ENCODE peak calls at places on chromosomes 12 and 14, in five cellular contexts. H is stomach, C is HCT116, M is transverse colon, G is GM23338. F is an unnamed sample.

GRCh38 chr14:91229743-91230200 is 14.7 kb downstream of the GPR68 start:
- DNase-seq in H (no peak), C (no peak), M (peak), G (no peak), F (no peak)

GRCh38 chr14:32075636-32076277 is 1.3 kb upstream of the ARHGAP5 start:
- DNase-seq in H (no peak), C (no peak), M (peak), G (peak), F (no peak)

GRCh38 chr12:15931590-15932053 is 20.5 kb downstream of the DERA start:
- DNase-seq in H (no peak), C (no peak), M (no peak), G (peak), F (no peak)

GRCh38 chr12:90940872-90941499 is 14.0 kb downstream of the CCER1 start:
- DNase-seq in H (no peak), C (peak), M (no peak), G (peak), F (peak)

GRCh38 chr14:99195602-99196309 is 76.2 kb downstream of the BCL11B start:
- DNase-seq in H (no peak), C (no peak), M (no peak), G (no peak), F (no peak)

GRCh38 chr14:86955955-86956354 is 1037.0 kb downstream of the GALC start:
- DNase-seq in H (no peak), C (no peak), M (no peak), G (no peak), F (no peak)

GRCh38 chr12:113297621-113298471 is 37.1 kb downstream of the SLC8B1 start:
- DNase-seq in H (no peak), C (no peak), M (no peak), G (no peak), F (no peak)

GRCh38 chr12:26744697-26745440 is 88.1 kb downstream of the ITPR2 start:
- DNase-seq in H (no peak), C (no peak), M (no peak), G (no peak), F (no peak)

GRCh38 chr12:46384451-46385301 is 12.1 kb upstream of the SLC38A2 start:
- DNase-seq in H (no peak), C (no peak), M (no peak), G (no peak), F (no peak)

GRCh38 chr12:78403681-78404080 is 460.9 kb upstream of the SYT1 start:
- DNase-seq in H (no peak), C (no peak), M (no peak), G (no peak), F (no peak)

GRCh38 chr12:114288071-114288470 is 117.9 kb downstream of the TBX5 start:
- DNase-seq in H (no peak), C (no peak), M (no peak), G (no peak), F (no peak)

GRCh38 chr14:22112004-22112403 is 438.4 kb upstream of the OR4E1 start:
- DNase-seq in H (no peak), C (no peak), M (no peak), G (peak), F (no peak)

GRCh38 chr14:59126714-59127436 is 61.6 kb upstream of the DAAM1 start:
- DNase-seq in H (no peak), C (peak), M (no peak), G (peak), F (peak)

GRCh38 chr14:22887990-22888378 is 5.0 kb downstream of the REM2 start:
- DNase-seq in H (no peak), C (no peak), M (peak), G (no peak), F (no peak)

GRCh38 chr12:31584782-31585181 is 6.2 kb downstream of the DENND5B start:
- DNase-seq in H (no peak), C (no peak), M (no peak), G (no peak), F (no peak)

DNA sequence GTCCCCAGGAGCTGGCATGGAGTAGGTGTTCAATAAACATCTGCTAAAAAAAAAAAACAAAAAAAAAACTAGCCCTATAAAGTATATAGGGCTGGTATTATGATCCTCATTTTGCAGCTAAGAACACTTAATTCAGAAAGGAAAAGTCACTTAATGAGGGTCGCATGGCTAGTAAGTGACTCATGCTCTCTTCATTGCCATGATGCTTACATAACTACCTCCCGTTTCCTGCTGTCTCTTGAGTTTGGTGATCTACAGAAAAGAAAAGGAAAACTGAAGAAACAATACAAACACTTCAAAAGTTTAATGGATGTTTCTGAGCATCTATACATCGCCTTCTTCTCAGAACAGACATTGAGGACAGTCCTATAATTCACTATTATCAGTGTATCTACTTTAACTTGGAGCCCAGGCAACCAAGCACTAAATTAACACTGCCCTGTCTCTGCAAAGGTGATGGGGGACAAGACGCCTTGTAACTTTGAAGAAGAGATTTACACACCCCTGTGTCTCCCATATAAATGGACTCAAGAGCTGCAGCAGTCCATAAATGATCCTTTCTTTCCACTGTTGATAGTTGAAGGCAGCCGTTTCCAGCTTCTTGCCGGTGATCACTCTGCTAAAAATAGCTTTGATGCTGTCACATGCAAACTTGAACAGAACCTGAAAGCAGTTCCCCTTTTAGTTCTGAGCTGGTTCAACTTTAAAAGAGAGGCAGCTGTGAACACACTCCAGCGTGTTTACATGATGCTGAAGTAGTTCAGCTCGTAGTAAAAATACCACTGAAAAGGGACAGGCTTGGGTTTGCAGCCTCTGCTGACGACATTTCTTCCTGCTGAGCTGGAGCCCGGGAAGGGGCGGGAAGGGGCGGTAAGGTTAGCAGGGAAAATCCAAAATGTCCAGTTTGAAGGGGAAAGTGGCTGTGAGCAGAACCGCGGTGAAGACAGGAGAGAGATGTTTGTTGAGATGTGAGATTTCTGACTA is 113.3 kb downstream of the FOXN3 start:
- DNase-seq in H (peak), C (no peak), M (peak), G (no peak), F (no peak)
- TF ChIP-seq POLR2AphosphoS5 in H (peak), C (no peak), M (peak), G (peak), F (no peak)

DNA sequence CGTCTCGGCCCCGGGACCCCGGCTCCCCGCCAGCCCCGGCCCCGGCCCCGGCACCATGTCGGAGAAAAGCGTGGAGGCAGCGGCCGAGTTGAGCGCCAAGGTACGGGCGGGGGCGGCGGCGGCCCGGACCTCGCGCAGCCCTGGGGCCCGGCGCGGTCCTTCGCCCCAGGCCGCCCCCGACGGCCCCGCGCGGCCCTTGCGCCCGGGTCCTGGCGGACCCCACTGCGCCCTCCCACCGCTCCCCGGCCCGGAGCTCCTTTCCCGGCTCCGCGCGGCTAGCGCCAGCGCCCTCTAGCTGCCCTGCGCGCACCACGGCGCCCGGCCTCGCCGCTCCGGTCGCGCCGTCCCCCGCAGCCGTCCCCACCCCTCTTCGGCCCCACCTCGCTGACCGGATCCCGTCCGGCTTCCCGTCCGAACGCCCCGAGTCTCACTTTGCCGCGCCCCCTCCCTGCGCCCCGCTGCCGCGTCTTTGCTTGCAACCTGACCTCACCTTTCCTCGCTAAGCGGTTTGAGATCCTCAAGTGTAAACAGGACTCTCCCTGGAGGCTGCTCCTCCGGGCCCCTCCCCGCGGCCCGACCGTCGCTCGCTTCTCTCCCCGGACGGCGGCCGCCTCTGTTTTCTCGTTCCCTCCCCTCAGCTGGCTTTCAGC is 613 bp downstream of the PTMS start:
- DNase-seq in H (peak), C (no peak), M (peak), G (peak), F (no peak)
- H3K4me3 ChIP-seq in H (peak), C (peak), M (peak), G (peak), F (peak)

DNA sequence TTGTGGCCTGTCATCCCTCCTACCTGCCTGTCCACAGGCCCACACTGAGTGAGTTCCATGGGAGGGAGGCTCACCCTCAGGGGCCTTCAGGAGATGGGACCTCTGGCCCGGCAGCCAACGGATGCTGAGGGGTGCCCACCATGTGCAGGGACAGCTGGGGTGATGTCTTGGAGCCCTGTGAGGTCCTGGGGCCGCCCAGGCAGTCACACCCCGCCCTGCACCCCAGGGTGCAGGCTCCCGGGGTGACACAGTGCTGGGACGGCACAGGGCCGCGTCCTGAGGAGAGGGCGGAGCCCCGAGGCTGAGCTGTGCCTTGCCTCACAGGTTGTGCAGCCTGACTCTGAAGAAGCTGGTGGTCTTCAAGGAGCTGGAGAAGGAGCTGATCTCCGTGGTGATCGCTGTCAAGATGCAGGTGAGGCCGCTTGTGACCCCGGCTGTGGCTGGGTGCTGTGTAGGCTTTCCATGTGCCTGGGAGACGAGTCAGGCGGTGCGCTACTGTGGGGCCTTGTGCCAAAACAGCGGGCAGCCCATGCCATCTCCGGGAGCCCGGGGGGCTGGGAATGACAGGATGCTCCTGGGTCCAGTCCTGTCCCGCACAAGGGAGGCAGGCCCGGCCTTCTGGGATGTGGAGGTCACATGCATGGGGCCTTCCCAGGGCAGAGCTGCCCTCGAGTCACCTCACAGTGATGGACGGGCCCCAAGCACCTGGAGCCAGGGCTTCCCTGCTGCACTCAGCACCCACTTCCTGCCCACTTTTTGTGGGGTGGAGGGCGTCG is 33.8 kb downstream of the PACS2 start:
- DNase-seq in H (no peak), C (no peak), M (no peak), G (no peak), F (no peak)
- TF ChIP-seq POLR2AphosphoS5 in H (no peak), C (no peak), M (no peak), G (no peak), F (no peak)

GRCh38 chr12:103924761-103925641 is 5.2 kb upstream of the HSP90B1 start:
- DNase-seq in H (no peak), C (peak), M (no peak), G (no peak), F (peak)

GRCh38 chr12:103929909-103930786 is at the start of gene HSP90B1:
- DNase-seq in H (peak), C (peak), M (peak), G (peak), F (peak)

GRCh38 chr12:103929051-103929908 is 930 bp upstream of the HSP90B1 start:
- DNase-seq in H (peak), C (peak), M (peak), G (peak), F (peak)

GRCh38 chr12:103930787-103931536 is 752 bp downstream of the HSP90B1 start:
- DNase-seq in H (peak), C (no peak), M (peak), G (peak), F (no peak)

DNA sequence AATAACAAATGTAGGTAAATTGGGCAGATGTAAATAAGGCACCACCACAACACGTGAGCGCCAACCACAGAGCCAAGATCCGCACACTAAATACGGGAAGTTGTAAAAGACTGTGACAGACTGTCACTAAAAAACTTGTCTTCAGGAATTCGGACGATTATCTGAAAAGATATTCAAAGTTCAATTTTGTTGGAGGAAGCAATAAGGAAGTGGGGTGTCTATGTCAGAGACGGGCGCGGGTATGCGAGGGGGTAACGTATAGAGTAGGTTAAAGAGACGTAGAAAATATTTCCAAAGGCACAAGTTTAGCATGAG is 1.5 kb upstream of the HSP90B1 start:
- DNase-seq in H (peak), C (no peak), M (peak), G (peak), F (no peak)
- H3K4me3 ChIP-seq in H (peak), C (peak), M (peak), G (peak), F (peak)

DNA sequence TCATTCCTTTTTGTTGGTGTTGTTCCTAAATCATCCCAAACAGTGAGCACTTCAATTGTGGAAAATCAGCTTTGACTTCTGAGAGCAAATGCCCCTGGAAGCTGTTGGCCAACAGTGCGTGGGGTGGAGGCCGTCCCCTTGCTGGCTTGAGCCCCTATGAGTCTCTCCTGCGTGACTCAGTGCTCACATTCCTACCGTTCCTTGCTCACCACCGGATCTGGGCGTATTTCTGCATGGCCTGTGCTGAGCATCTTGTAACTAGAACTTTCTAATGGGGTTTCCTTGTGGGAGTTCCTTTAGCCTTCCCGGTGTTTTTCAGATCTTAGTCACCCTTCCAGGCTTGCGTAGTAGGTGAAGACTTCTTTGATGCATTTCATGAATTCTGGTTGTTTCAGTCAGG is 14.7 kb downstream of the SERPINA1 start:
- DNase-seq in H (no peak), C (peak), M (no peak), G (no peak), F (peak)
- TF ChIP-seq POLR2AphosphoS5 in H (no peak), C (peak), M (no peak), G (no peak), F (no peak)

GRCh38 chr12:74031045-74031444 is 506.6 kb upstream of the ATXN7L3B start:
- DNase-seq in H (no peak), C (no peak), M (no peak), G (no peak), F (no peak)
- H3K4me3 ChIP-seq in H (no peak), C (no peak), M (no peak), G (no peak), F (no peak)

GRCh38 chr12:49903700-49904423 is at the start of gene FAIM2:
- DNase-seq in H (no peak), C (no peak), M (peak), G (peak), F (no peak)
- TF ChIP-seq POLR2AphosphoS5 in H (no peak), C (no peak), M (no peak), G (no peak), F (no peak)